ENCODE peak calls at places on chromosomes 7 and 10, in nine cellular contexts. One of them, this sample, is unnamed.

GRCh38 chr7:1555046-1555812 is 776 bp downstream of the TMEM184A start:
- DNase-seq in K562: peak
- DNase-seq in brain microvascular endothelial cell: peak
- DNase-seq in GM12878: no peak
- DNase-seq in heart right ventricle: no peak
- DNase-seq in B cell: peak
- DNase-seq in neural progenitor cell: no peak
- DNase-seq in lower lobe of right lung: no peak
- DNase-seq in lung: no peak
- DNase-seq in this sample: no peak

GRCh38 chr7:41567350-41568114 is 135.4 kb downstream of the INHBA start:
- DNase-seq in K562: no peak
- DNase-seq in brain microvascular endothelial cell: peak
- DNase-seq in GM12878: no peak
- DNase-seq in heart right ventricle: no peak
- DNase-seq in B cell: no peak
- DNase-seq in neural progenitor cell: no peak
- DNase-seq in lower lobe of right lung: no peak
- DNase-seq in lung: no peak
- DNase-seq in this sample: no peak

GRCh38 chr10:88243847-88244730 is 339.0 kb downstream of the RNLS start:
- DNase-seq in K562: no peak
- DNase-seq in brain microvascular endothelial cell: peak
- DNase-seq in GM12878: no peak
- DNase-seq in heart right ventricle: peak
- DNase-seq in B cell: no peak
- DNase-seq in neural progenitor cell: no peak
- DNase-seq in lower lobe of right lung: peak
- DNase-seq in lung: peak
- DNase-seq in this sample: no peak

GRCh38 chr7:98248156-98248555 is 3.9 kb downstream of the TECPR1 start:
- DNase-seq in K562: no peak
- DNase-seq in brain microvascular endothelial cell: no peak
- DNase-seq in GM12878: no peak
- DNase-seq in heart right ventricle: no peak
- DNase-seq in B cell: no peak
- DNase-seq in neural progenitor cell: no peak
- DNase-seq in lower lobe of right lung: no peak
- DNase-seq in lung: no peak
- DNase-seq in this sample: no peak

GRCh38 chr7:34067406-34067805 is 162.1 kb downstream of the BMPER start:
- DNase-seq in K562: no peak
- DNase-seq in brain microvascular endothelial cell: no peak
- DNase-seq in GM12878: no peak
- DNase-seq in heart right ventricle: no peak
- DNase-seq in B cell: no peak
- DNase-seq in neural progenitor cell: no peak
- DNase-seq in lower lobe of right lung: no peak
- DNase-seq in lung: no peak
- DNase-seq in this sample: no peak

GRCh38 chr7:22127835-22128527 is 182.3 kb upstream of the CDCA7L start:
- DNase-seq in K562: no peak
- DNase-seq in brain microvascular endothelial cell: no peak
- DNase-seq in GM12878: no peak
- DNase-seq in heart right ventricle: no peak
- DNase-seq in B cell: no peak
- DNase-seq in neural progenitor cell: no peak
- DNase-seq in lower lobe of right lung: no peak
- DNase-seq in lung: no peak
- DNase-seq in this sample: no peak

GRCh38 chr10:69974551-69975155 is 78.0 kb upstream of the MACROH2A2 start:
- DNase-seq in K562: no peak
- DNase-seq in brain microvascular endothelial cell: peak
- DNase-seq in GM12878: no peak
- DNase-seq in heart right ventricle: no peak
- DNase-seq in B cell: no peak
- DNase-seq in neural progenitor cell: no peak
- DNase-seq in lower lobe of right lung: no peak
- DNase-seq in lung: no peak
- DNase-seq in this sample: no peak

GRCh38 chr10:3666525-3667302 is 118.3 kb downstream of the KLF6 start:
- DNase-seq in K562: no peak
- DNase-seq in brain microvascular endothelial cell: no peak
- DNase-seq in GM12878: no peak
- DNase-seq in heart right ventricle: no peak
- DNase-seq in B cell: peak
- DNase-seq in neural progenitor cell: no peak
- DNase-seq in lower lobe of right lung: peak
- DNase-seq in lung: peak
- DNase-seq in this sample: no peak

GRCh38 chr7:85023066-85023687 is 163.7 kb downstream of the SEMA3D start:
- DNase-seq in K562: peak
- DNase-seq in brain microvascular endothelial cell: peak
- DNase-seq in GM12878: no peak
- DNase-seq in heart right ventricle: peak
- DNase-seq in B cell: no peak
- DNase-seq in neural progenitor cell: peak
- DNase-seq in lower lobe of right lung: no peak
- DNase-seq in lung: no peak
- DNase-seq in this sample: peak

GRCh38 chr10:74151057-74151878 is at the start of gene ADK:
- DNase-seq in K562: peak
- DNase-seq in brain microvascular endothelial cell: peak
- DNase-seq in GM12878: no peak
- DNase-seq in heart right ventricle: peak
- DNase-seq in B cell: peak
- DNase-seq in neural progenitor cell: peak
- DNase-seq in lower lobe of right lung: peak
- DNase-seq in lung: peak
- DNase-seq in this sample: peak
- TF ChIP-seq CTCF in K562: peak
- TF ChIP-seq CTCF in brain microvascular endothelial cell: peak
- TF ChIP-seq CTCF in GM12878: peak
- TF ChIP-seq CTCF in heart right ventricle: no peak
- TF ChIP-seq CTCF in B cell: peak
- TF ChIP-seq CTCF in neural progenitor cell: peak
- TF ChIP-seq CTCF in lower lobe of right lung: peak
- TF ChIP-seq CTCF in lung: no peak
- TF ChIP-seq CTCF in this sample: peak

GRCh38 chr7:51253157-51253556 is 63.5 kb downstream of the COBL start:
- DNase-seq in K562: no peak
- DNase-seq in brain microvascular endothelial cell: no peak
- DNase-seq in GM12878: no peak
- DNase-seq in heart right ventricle: no peak
- DNase-seq in B cell: no peak
- DNase-seq in neural progenitor cell: no peak
- DNase-seq in lower lobe of right lung: no peak
- DNase-seq in lung: no peak
- DNase-seq in this sample: no peak
- TF ChIP-seq CTCF in K562: no peak
- TF ChIP-seq CTCF in brain microvascular endothelial cell: no peak
- TF ChIP-seq CTCF in GM12878: no peak
- TF ChIP-seq CTCF in heart right ventricle: no peak
- TF ChIP-seq CTCF in B cell: no peak
- TF ChIP-seq CTCF in neural progenitor cell: no peak
- TF ChIP-seq CTCF in lower lobe of right lung: no peak
- TF ChIP-seq CTCF in lung: no peak
- TF ChIP-seq CTCF in this sample: no peak

GRCh38 chr7:128863433-128863989 is 855 bp downstream of the ATP6V1F start:
- DNase-seq in K562: peak
- DNase-seq in brain microvascular endothelial cell: peak
- DNase-seq in GM12878: no peak
- DNase-seq in heart right ventricle: no peak
- DNase-seq in B cell: no peak
- DNase-seq in neural progenitor cell: peak
- DNase-seq in lower lobe of right lung: no peak
- DNase-seq in lung: peak
- DNase-seq in this sample: peak
- TF ChIP-seq CTCF in K562: peak
- TF ChIP-seq CTCF in brain microvascular endothelial cell: peak
- TF ChIP-seq CTCF in GM12878: peak
- TF ChIP-seq CTCF in heart right ventricle: no peak
- TF ChIP-seq CTCF in B cell: peak
- TF ChIP-seq CTCF in neural progenitor cell: peak
- TF ChIP-seq CTCF in lower lobe of right lung: peak
- TF ChIP-seq CTCF in lung: no peak
- TF ChIP-seq CTCF in this sample: peak

GRCh38 chr7:135160858-135161653 is 9.5 kb downstream of the CYREN start:
- DNase-seq in K562: peak
- DNase-seq in brain microvascular endothelial cell: no peak
- DNase-seq in GM12878: no peak
- DNase-seq in heart right ventricle: peak
- DNase-seq in B cell: no peak
- DNase-seq in neural progenitor cell: no peak
- DNase-seq in lower lobe of right lung: no peak
- DNase-seq in lung: no peak
- DNase-seq in this sample: no peak
- TF ChIP-seq CTCF in K562: no peak
- TF ChIP-seq CTCF in brain microvascular endothelial cell: peak
- TF ChIP-seq CTCF in GM12878: no peak
- TF ChIP-seq CTCF in heart right ventricle: no peak
- TF ChIP-seq CTCF in B cell: peak
- TF ChIP-seq CTCF in neural progenitor cell: no peak
- TF ChIP-seq CTCF in lower lobe of right lung: no peak
- TF ChIP-seq CTCF in lung: no peak
- TF ChIP-seq CTCF in this sample: no peak

DNA sequence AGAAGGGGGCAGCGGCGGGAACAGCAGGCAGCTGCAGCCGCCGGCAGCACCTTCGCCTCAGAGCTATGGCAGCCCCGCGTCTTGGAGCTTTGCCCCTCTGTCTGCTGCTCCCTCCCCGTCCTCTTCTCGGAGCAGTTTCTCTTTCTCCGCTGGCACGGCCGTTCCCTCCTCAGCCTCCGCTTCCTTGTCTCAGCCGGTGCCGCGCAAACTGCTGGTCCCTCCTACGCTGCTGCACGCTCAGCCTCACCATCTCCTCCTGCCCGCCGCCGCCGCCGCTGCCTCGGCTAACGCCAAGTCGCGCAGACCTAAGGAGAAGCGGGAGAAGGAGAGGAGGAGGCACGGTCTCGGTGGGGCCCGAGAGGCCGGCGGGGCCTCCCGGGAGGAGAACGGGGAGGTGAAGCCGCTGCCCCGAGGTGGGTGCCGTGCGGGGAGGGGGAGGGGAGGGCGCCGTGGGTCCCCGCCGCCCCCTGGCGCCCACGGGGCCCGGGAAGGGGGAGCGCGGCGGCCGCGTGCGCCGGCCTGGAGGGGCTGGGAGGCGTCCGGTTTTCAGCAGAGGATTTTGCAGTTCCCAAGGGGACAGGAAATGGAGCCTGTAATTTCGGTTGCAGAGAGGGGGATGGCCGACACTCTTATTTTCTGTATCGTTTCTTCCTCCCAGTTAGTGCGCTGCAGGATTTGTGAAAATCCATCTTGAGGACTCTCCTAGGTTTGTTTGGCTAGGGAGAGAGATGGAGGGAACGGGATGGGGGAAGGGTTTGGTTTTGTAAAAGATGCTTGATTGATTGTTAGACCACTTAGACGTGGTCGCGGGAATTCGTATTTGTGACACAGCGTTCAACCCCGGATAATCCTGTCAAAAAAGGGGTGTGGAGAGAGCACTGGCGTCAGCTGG is 630 bp downstream of the RSBN1L start:
- DNase-seq in K562: peak
- DNase-seq in brain microvascular endothelial cell: peak
- DNase-seq in GM12878: no peak
- DNase-seq in heart right ventricle: peak
- DNase-seq in B cell: peak
- DNase-seq in neural progenitor cell: peak
- DNase-seq in lower lobe of right lung: peak
- DNase-seq in lung: peak
- DNase-seq in this sample: peak
- TF ChIP-seq CTCF in K562: peak
- TF ChIP-seq CTCF in brain microvascular endothelial cell: no peak
- TF ChIP-seq CTCF in GM12878: no peak
- TF ChIP-seq CTCF in heart right ventricle: no peak
- TF ChIP-seq CTCF in B cell: no peak
- TF ChIP-seq CTCF in neural progenitor cell: peak
- TF ChIP-seq CTCF in lower lobe of right lung: no peak
- TF ChIP-seq CTCF in lung: no peak
- TF ChIP-seq CTCF in this sample: no peak

DNA sequence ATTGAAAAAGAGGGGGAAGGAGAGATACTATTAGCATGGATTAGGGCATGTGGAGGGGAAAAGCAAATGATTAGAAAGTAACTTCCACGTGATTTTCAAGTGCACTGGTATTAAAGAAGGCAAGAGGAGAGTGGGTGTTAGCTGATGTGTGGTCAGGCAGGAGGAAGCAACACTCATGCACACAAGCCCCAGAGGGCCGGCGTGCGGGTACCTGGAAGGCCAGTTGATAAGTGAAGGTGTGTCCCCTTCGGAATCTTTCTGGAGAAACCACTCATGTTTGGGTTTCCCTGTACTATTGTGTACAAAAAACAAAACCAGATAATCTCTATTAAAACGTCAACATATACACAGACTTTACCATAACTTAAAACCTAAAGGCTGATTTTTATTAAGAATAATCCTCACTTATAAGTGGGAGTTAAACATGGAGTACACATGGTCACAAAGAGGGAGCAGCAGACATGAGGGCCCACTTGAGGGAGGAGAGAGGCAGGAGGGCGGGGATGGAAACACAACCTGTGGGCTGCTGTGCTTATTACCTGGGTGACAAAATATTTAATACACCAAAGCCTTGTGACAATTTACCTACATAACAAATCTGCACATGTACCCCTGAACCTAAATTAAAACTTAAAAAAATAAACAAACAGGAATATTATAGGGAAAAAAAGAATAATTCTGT is 98.9 kb downstream of the SVIL start:
- DNase-seq in K562: no peak
- DNase-seq in brain microvascular endothelial cell: no peak
- DNase-seq in GM12878: no peak
- DNase-seq in heart right ventricle: no peak
- DNase-seq in B cell: no peak
- DNase-seq in neural progenitor cell: no peak
- DNase-seq in lower lobe of right lung: peak
- DNase-seq in lung: peak
- DNase-seq in this sample: no peak
- TF ChIP-seq CTCF in K562: no peak
- TF ChIP-seq CTCF in brain microvascular endothelial cell: no peak
- TF ChIP-seq CTCF in GM12878: no peak
- TF ChIP-seq CTCF in heart right ventricle: no peak
- TF ChIP-seq CTCF in B cell: no peak
- TF ChIP-seq CTCF in neural progenitor cell: no peak
- TF ChIP-seq CTCF in lower lobe of right lung: no peak
- TF ChIP-seq CTCF in lung: no peak
- TF ChIP-seq CTCF in this sample: peak